ENCODE peak calls at places on chromosome 12, in four cellular contexts. O is body of pancreas, B is tibial nerve, L is DND-41. Q is an unnamed sample.

GRCh38 chr12:98418357-98419075 is 96.9 kb upstream of the TMPO start:
- DNase-seq in L (no peak), B (peak; percentile 80), O (peak; percentile 78), Q (peak; percentile 93)

GRCh38 chr12:132422057-132423043 is 67.6 kb upstream of the FBRSL1 start:
- DNase-seq in L (no peak), O (no peak), B (no peak), Q (no peak)

GRCh38 chr12:109020750-109021380 is at the start of gene SVOP:
- DNase-seq in L (peak; percentile 35), B (peak; percentile 28), O (peak; percentile 69), Q (peak; percentile 70)

GRCh38 chr12:113092478-113093408 is 36.2 kb downstream of the DTX1 start:
- DNase-seq in O (peak; percentile 41), L (peak; percentile 51), B (no peak), Q (peak; percentile 80)

GRCh38 chr12:89370411-89370810 is 18.1 kb upstream of the DUSP6 start:
- DNase-seq in L (no peak), O (no peak), B (no peak), Q (peak; percentile 69)

GRCh38 chr12:39365364-39366001 is 77.4 kb downstream of the KIF21A start:
- DNase-seq in B (no peak), O (no peak), L (no peak), Q (no peak)

GRCh38 chr12:75883241-75883640 is 148.3 kb downstream of the PHLDA1 start:
- DNase-seq in B (no peak), L (no peak), O (peak; percentile 19), Q (no peak)

GRCh38 chr12:4562034-4562657 is at the start of gene DYRK4:
- DNase-seq in L (no peak), B (peak; percentile 64), O (peak; percentile 82), Q (peak; percentile 96)

GRCh38 chr12:46342562-46343033 is 30.0 kb downstream of the SLC38A2 start:
- DNase-seq in L (peak; percentile 22), O (peak; percentile 62), B (no peak), Q (peak; percentile 29)

GRCh38 chr12:132174703-132175490 is 30.6 kb downstream of the NOC4L start:
- DNase-seq in B (no peak), L (no peak), O (no peak), Q (no peak)

DNA sequence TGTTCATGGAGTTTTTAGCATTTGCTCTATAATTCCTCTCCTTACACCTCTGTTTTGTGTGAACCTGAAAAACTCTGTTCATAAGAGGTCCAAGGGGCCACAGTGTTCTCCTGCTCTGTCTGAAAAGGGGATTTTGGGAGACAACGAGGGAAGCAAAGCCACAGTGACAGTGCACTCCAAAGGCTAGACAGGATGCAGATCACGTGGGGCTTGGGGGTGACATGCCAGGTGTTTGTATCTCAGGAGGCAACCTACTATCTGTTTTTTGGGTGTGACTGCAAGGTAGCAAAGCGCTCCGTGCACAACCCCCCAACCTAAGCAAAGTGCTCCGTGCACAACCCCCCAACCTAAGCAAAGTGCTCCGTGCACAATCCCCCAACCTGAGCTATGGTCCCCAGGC is 5.1 kb upstream of the CHD4 start:
- DNase-seq in B (no peak), O (no peak), L (peak; percentile 62), Q (peak; percentile 36)
- H3K4me3 ChIP-seq in B (no peak overlapping the region), O (no peak overlapping the region), L (peak overlapping the region; percentile 33), Q (no peak overlapping the region)

GRCh38 chr12:14795028-14795448 is 8.2 kb downstream of the WBP11 start:
- DNase-seq in B (no peak), O (no peak), L (no peak), Q (no peak)
- H3K4me3 ChIP-seq in B (no peak overlapping the region), O (no peak overlapping the region), L (no peak overlapping the region), Q (no peak overlapping the region)

GRCh38 chr12:120228291-120229070 is 27.6 kb upstream of the RPLP0 start:
- DNase-seq in O (peak; percentile 91), B (peak; percentile 72), L (peak; percentile 87), Q (peak; percentile 96)
- H3K4me3 ChIP-seq in O (no peak overlapping the region), B (no peak overlapping the region), L (no peak overlapping the region), Q (no peak overlapping the region)

GRCh38 chr12:11497995-11498394 is 102.6 kb upstream of the PRB2 start:
- DNase-seq in L (no peak), B (no peak), O (no peak), Q (no peak)
- H3K4me3 ChIP-seq in L (no peak overlapping the region), B (no peak overlapping the region), O (no peak overlapping the region), Q (no peak overlapping the region)

GRCh38 chr12:14259481-14260010 is 105.9 kb upstream of the ATF7IP start:
- DNase-seq in L (no peak), O (no peak), B (no peak), Q (no peak)
- H3K4me3 ChIP-seq in L (no peak overlapping the region), O (no peak overlapping the region), B (no peak overlapping the region), Q (no peak overlapping the region)

DNA sequence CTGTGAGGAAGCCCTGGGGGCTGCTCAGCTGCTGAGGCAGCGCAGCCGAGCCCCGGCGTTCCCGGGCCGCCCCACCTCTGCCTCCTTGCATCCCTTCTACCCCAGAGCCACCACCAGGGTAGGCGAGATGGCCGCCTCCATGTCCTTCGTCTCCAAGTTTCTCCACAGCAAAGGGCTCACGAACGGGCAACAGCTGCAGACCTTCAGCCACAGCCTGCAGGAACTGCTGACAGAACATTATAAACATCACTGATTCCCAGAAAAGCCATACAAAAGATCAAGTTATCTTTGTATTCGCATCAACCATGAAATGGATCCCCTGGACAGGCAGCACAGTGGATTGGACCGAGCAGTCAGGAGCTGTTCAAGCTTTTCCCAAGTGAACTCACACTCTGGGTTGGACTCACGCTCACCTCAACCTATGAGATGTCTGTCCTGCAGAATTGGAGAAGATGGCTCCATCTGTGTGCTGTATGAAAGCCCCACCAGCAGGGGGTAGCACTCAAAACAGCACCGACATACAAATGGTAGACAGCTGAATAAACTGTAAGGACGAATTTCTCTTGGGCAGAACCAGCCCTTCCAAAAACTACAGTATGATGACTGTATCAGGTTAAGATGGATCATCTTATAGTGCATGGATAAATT is 19.4 kb upstream of the A2M start:
- DNase-seq in O (no peak), B (no peak), L (no peak), Q (no peak)
- H3K4me3 ChIP-seq in O (no peak overlapping the region), B (no peak overlapping the region), L (no peak overlapping the region), Q (no peak overlapping the region)

GRCh38 chr12:22304341-22304740 is 30.2 kb downstream of the ST8SIA1 start:
- DNase-seq in O (no peak), L (no peak), B (no peak), Q (no peak)

GRCh38 chr12:22299294-22299912 is 35.1 kb downstream of the ST8SIA1 start:
- DNase-seq in B (no peak), O (no peak), L (no peak), Q (no peak)
- H3K4me3 ChIP-seq in B (no peak overlapping the region), O (no peak overlapping the region), L (no peak overlapping the region), Q (no peak overlapping the region)

GRCh38 chr12:71878208-71878607 is 38.6 kb downstream of the TBC1D15 start:
- DNase-seq in L (no peak), O (no peak), B (no peak), Q (no peak)

GRCh38 chr12:71877335-71878121 is 38.0 kb downstream of the TBC1D15 start:
- DNase-seq in B (no peak), L (no peak), O (no peak), Q (no peak)

GRCh38 chr12:71873821-71874220 is 34.3 kb downstream of the TBC1D15 start:
- DNase-seq in B (no peak), L (no peak), O (no peak), Q (no peak)

GRCh38 chr12:71872999-71873398 is 33.4 kb downstream of the TBC1D15 start:
- DNase-seq in B (no peak), O (no peak), L (no peak), Q (no peak)

GRCh38 chr12:71876400-71876799 is 36.8 kb downstream of the TBC1D15 start:
- DNase-seq in O (no peak), B (no peak), L (no peak), Q (no peak)
- H3K4me3 ChIP-seq in O (no peak overlapping the region), B (no peak overlapping the region), L (no peak overlapping the region), Q (no peak overlapping the region)

GRCh38 chr12:100114574-100114973 is 28.1 kb downstream of the BLTP3B start:
- DNase-seq in B (no peak), O (no peak), L (no peak), Q (no peak)

GRCh38 chr12:100120355-100120754 is 22.3 kb downstream of the BLTP3B start:
- DNase-seq in B (no peak), O (no peak), L (no peak), Q (no peak)

GRCh38 chr12:100110276-100110675 is 32.4 kb downstream of the BLTP3B start:
- DNase-seq in O (no peak), L (no peak), B (no peak), Q (no peak)

DNA sequence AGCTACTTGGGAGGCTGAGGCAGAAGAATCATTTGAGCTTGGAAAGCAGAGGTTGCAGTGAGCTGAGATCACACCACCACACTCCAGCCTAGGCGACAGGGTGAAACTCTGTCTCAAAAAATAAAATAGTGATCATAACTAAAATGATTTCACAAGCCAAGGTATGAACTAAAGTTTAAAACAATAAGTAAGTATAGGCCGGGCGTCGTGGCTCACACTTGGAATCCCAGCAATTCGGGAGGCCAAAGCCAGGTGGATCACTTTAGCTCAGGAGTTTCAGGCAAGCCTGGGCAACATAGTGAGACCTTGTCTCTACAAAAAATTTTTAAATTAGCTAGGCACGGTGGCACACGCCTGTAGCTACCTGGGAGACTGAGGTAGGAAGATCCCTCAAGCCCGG is 27.4 kb downstream of the BLTP3B start:
- DNase-seq in O (no peak), B (no peak), L (no peak), Q (no peak)
- H3K4me3 ChIP-seq in O (no peak overlapping the region), B (no peak overlapping the region), L (no peak overlapping the region), Q (no peak overlapping the region)